ENCODE peak calls at places on chromosomes 3 and 15, in five cellular contexts. One of them, this sample, is unnamed.

GRCh38 chr3:184275302-184275701 is 520 bp upstream of the ECE2 start:
- DNase-seq in HepG2: no peak
- DNase-seq in sigmoid colon: no peak
- DNase-seq in A549: no peak
- DNase-seq in esophagus squamous epithelium: no peak
- DNase-seq in this sample: no peak

GRCh38 chr3:104832530-104832929 is 534.2 kb upstream of the ALCAM start:
- DNase-seq in A549: no peak
- DNase-seq in esophagus squamous epithelium: no peak
- DNase-seq in HepG2: no peak
- DNase-seq in sigmoid colon: no peak
- DNase-seq in this sample: no peak

GRCh38 chr3:67109651-67110204 is 111.6 kb downstream of the KBTBD8 start:
- DNase-seq in esophagus squamous epithelium: no peak
- DNase-seq in HepG2: peak; percentile 46
- DNase-seq in A549: peak; percentile 4
- DNase-seq in sigmoid colon: peak; percentile 58
- DNase-seq in this sample: no peak

GRCh38 chr3:56260262-56260661 is 208.0 kb downstream of the ERC2 start:
- DNase-seq in esophagus squamous epithelium: no peak
- DNase-seq in A549: no peak
- DNase-seq in HepG2: no peak
- DNase-seq in sigmoid colon: no peak
- DNase-seq in this sample: no peak

GRCh38 chr3:64667887-64668581 is 19.8 kb downstream of the ADAMTS9 start:
- DNase-seq in A549: no peak
- DNase-seq in esophagus squamous epithelium: no peak
- DNase-seq in sigmoid colon: peak; percentile 81
- DNase-seq in HepG2: no peak
- DNase-seq in this sample: peak; percentile 64

GRCh38 chr15:69729167-69729748 is 276.6 kb downstream of the RPLP1 start:
- DNase-seq in sigmoid colon: no peak
- DNase-seq in A549: peak; percentile 29
- DNase-seq in HepG2: no peak
- DNase-seq in esophagus squamous epithelium: no peak
- DNase-seq in this sample: peak; percentile 17

GRCh38 chr3:187066228-187066995 is 72.9 kb downstream of the RPL39L start:
- DNase-seq in esophagus squamous epithelium: no peak
- DNase-seq in sigmoid colon: no peak
- DNase-seq in A549: peak; percentile 46
- DNase-seq in HepG2: peak; percentile 65
- DNase-seq in this sample: no peak

GRCh38 chr15:57969355-57969754 is 96.2 kb downstream of the ALDH1A2 start:
- DNase-seq in sigmoid colon: no peak
- DNase-seq in A549: no peak
- DNase-seq in esophagus squamous epithelium: no peak
- DNase-seq in HepG2: no peak
- DNase-seq in this sample: no peak

GRCh38 chr3:60555704-60556340 is 695.4 kb downstream of the FHIT start:
- DNase-seq in HepG2: no peak
- DNase-seq in sigmoid colon: no peak
- DNase-seq in A549: no peak
- DNase-seq in esophagus squamous epithelium: no peak
- DNase-seq in this sample: no peak

GRCh38 chr15:92869263-92869940 is 30.7 kb upstream of the CHD2 start:
- DNase-seq in sigmoid colon: no peak
- DNase-seq in esophagus squamous epithelium: no peak
- DNase-seq in HepG2: peak; percentile 25
- DNase-seq in A549: no peak
- DNase-seq in this sample: no peak

GRCh38 chr3:53649816-53650215 is 155.4 kb downstream of the CACNA1D start:
- DNase-seq in sigmoid colon: no peak
- DNase-seq in A549: no peak
- DNase-seq in HepG2: no peak
- DNase-seq in esophagus squamous epithelium: no peak
- DNase-seq in this sample: no peak

GRCh38 chr3:42664443-42664814 is 10.9 kb downstream of the ZBTB47 start:
- DNase-seq in HepG2: no peak
- DNase-seq in A549: no peak
- DNase-seq in esophagus squamous epithelium: no peak
- DNase-seq in sigmoid colon: no peak
- DNase-seq in this sample: no peak

GRCh38 chr3:105956311-105956710 is 87.5 kb upstream of the CBLB start:
- DNase-seq in HepG2: no peak
- DNase-seq in A549: no peak
- DNase-seq in sigmoid colon: no peak
- DNase-seq in esophagus squamous epithelium: no peak
- DNase-seq in this sample: no peak

GRCh38 chr15:80007532-80007931 is 36.5 kb upstream of the BCL2A1 start:
- DNase-seq in esophagus squamous epithelium: no peak
- DNase-seq in sigmoid colon: no peak
- DNase-seq in A549: no peak
- DNase-seq in HepG2: peak; percentile 70
- DNase-seq in this sample: no peak
- H3K4me1 ChIP-seq in esophagus squamous epithelium: no peaks in the 10 kb centered on the region
- H3K4me1 ChIP-seq in sigmoid colon: no peaks in the 10 kb centered on the region
- H3K4me1 ChIP-seq in A549: peaks cover 19% of the 10 kb centered on the region
- H3K4me1 ChIP-seq in HepG2: peaks cover 32% of the 10 kb centered on the region
- H3K4me1 ChIP-seq in this sample: no peaks in the 10 kb centered on the region

GRCh38 chr3:159881828-159882309 is 106.8 kb upstream of the IL12A start:
- DNase-seq in esophagus squamous epithelium: no peak
- DNase-seq in sigmoid colon: peak; percentile 67
- DNase-seq in A549: no peak
- DNase-seq in HepG2: no peak
- DNase-seq in this sample: no peak

GRCh38 chr3:159882367-159882766 is 106.3 kb upstream of the IL12A start:
- DNase-seq in A549: no peak
- DNase-seq in sigmoid colon: no peak
- DNase-seq in esophagus squamous epithelium: no peak
- DNase-seq in HepG2: no peak
- DNase-seq in this sample: no peak

GRCh38 chr3:159886050-159886449 is 102.6 kb upstream of the IL12A start:
- DNase-seq in sigmoid colon: no peak
- DNase-seq in HepG2: no peak
- DNase-seq in esophagus squamous epithelium: no peak
- DNase-seq in A549: no peak
- DNase-seq in this sample: no peak

GRCh38 chr3:159882784-159883779 is 105.6 kb upstream of the IL12A start:
- DNase-seq in HepG2: no peak
- DNase-seq in esophagus squamous epithelium: no peak
- DNase-seq in A549: no peak
- DNase-seq in sigmoid colon: no peak
- DNase-seq in this sample: no peak

DNA sequence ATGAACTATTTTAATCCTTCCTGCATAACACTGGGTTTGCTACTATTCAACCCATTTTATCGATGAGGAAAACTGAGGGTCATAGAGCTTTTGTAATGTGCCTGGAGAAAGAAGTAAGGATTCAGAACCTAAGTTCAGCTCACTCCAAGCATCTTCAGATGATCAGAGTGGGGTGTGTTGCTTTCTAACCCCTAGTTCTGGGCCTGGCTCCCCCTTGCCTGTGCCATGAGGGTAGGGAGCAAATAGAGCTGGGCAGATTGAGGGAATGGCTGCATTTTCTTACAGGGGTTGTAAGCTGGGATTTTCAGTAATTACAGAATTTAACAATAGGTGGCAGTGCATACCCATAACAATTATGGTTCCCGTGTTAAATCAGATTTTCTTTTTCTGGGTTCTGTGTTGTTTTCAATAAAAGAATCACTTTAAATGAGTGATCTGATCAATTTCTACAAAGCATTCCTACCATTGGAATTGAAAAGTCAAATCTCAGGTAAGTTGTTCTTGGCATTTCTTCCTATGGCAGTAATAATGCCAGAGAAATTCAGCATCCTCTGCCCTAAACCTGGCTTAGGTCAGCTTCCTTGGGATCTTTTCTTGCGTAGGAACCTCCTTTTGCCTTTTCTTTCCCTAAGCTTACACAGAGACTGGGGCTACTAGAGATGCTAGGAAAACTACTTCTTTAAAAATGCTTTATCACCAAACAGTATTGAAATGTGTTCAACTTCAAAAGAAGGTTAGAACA is 103.8 kb upstream of the IL12A start:
- DNase-seq in A549: peak; percentile 49
- DNase-seq in HepG2: peak; percentile 9
- DNase-seq in esophagus squamous epithelium: no peak
- DNase-seq in sigmoid colon: no peak
- DNase-seq in this sample: no peak
- TF ChIP-seq CTCF in A549: peak; percentile 80
- TF ChIP-seq CTCF in HepG2: peak; percentile 62
- TF ChIP-seq CTCF in esophagus squamous epithelium: peak; percentile 61
- TF ChIP-seq CTCF in sigmoid colon: peak; percentile 34
- TF ChIP-seq CTCF in this sample: peak; percentile 49

GRCh38 chr15:43510230-43511011 is 7.0 kb upstream of the MAP1A start:
- DNase-seq in A549: peak; percentile 80
- DNase-seq in sigmoid colon: peak; percentile 100
- DNase-seq in esophagus squamous epithelium: peak; percentile 90
- DNase-seq in HepG2: peak; percentile 97
- DNase-seq in this sample: peak; percentile 99
- TF ChIP-seq POLR2A in A549: peak; percentile 33
- TF ChIP-seq POLR2A in sigmoid colon: peak; percentile 82
- TF ChIP-seq POLR2A in esophagus squamous epithelium: no peak
- TF ChIP-seq POLR2A in HepG2: peak; percentile 38
- TF ChIP-seq POLR2A in this sample: peak; percentile 80

GRCh38 chr3:113746069-113746954 is at the start of gene NAA50:
- DNase-seq in sigmoid colon: peak; percentile 98
- DNase-seq in A549: peak; percentile 88
- DNase-seq in esophagus squamous epithelium: peak; percentile 66
- DNase-seq in HepG2: peak; percentile 95
- DNase-seq in this sample: peak; percentile 96
- H3K4me1 ChIP-seq in sigmoid colon: peaks cover 36% of the 10 kb centered on the region
- H3K4me1 ChIP-seq in A549: peaks cover 37% of the 10 kb centered on the region
- H3K4me1 ChIP-seq in esophagus squamous epithelium: peaks cover 24% of the 10 kb centered on the region
- H3K4me1 ChIP-seq in HepG2: peaks cover 53% of the 10 kb centered on the region
- H3K4me1 ChIP-seq in this sample: peaks cover 54% of the 10 kb centered on the region

GRCh38 chr15:64311566-64311965 is 44.4 kb downstream of the CSNK1G1 start:
- DNase-seq in sigmoid colon: no peak
- DNase-seq in esophagus squamous epithelium: no peak
- DNase-seq in A549: no peak
- DNase-seq in HepG2: no peak
- DNase-seq in this sample: no peak
- TF ChIP-seq CTCF in sigmoid colon: no peak
- TF ChIP-seq CTCF in esophagus squamous epithelium: no peak
- TF ChIP-seq CTCF in A549: no peak
- TF ChIP-seq CTCF in HepG2: no peak
- TF ChIP-seq CTCF in this sample: no peak

DNA sequence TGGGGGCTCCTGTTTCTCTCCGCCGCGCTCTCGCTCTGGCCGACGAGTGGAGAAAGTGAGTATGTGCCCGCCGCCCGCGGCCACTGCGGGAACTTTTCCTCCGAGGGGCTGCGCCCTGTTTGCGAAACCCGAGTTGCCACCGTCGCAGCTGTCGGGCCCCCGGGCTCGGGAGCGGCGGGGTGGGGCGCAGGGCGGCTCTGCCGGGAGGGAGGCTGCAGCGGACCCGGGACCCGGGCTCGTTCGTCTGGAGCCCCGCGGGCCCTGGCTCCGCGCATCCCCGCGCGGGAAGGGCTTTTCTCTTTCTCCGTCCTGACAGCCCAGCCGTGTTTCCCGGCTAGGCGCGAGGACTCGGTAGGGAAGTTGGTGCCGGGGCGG is 1.3 kb downstream of the IGF1R start:
- DNase-seq in A549: peak; percentile 49
- DNase-seq in HepG2: no peak
- DNase-seq in sigmoid colon: peak; percentile 74
- DNase-seq in esophagus squamous epithelium: no peak
- DNase-seq in this sample: peak; percentile 61
- TF ChIP-seq POLR2A in A549: no peak
- TF ChIP-seq POLR2A in HepG2: no peak
- TF ChIP-seq POLR2A in sigmoid colon: no peak
- TF ChIP-seq POLR2A in esophagus squamous epithelium: no peak
- TF ChIP-seq POLR2A in this sample: no peak

GRCh38 chr15:48790716-48791115 is 20.2 kb downstream of the CEP152 start:
- DNase-seq in A549: no peak
- DNase-seq in sigmoid colon: no peak
- DNase-seq in esophagus squamous epithelium: no peak
- DNase-seq in HepG2: no peak
- DNase-seq in this sample: no peak
- H3K4me1 ChIP-seq in A549: peaks cover 9% of the 10 kb centered on the region
- H3K4me1 ChIP-seq in sigmoid colon: no peaks in the 10 kb centered on the region
- H3K4me1 ChIP-seq in esophagus squamous epithelium: no peaks in the 10 kb centered on the region
- H3K4me1 ChIP-seq in HepG2: no peaks in the 10 kb centered on the region
- H3K4me1 ChIP-seq in this sample: no peaks in the 10 kb centered on the region

GRCh38 chr15:80567721-80568157 is 127.4 kb upstream of the ABHD17C start:
- DNase-seq in esophagus squamous epithelium: no peak
- DNase-seq in HepG2: peak; percentile 72
- DNase-seq in sigmoid colon: peak; percentile 67
- DNase-seq in A549: peak; percentile 89
- DNase-seq in this sample: peak; percentile 46
- TF ChIP-seq CTCF in esophagus squamous epithelium: peak; percentile 65
- TF ChIP-seq CTCF in HepG2: peak; percentile 87
- TF ChIP-seq CTCF in sigmoid colon: peak; percentile 70
- TF ChIP-seq CTCF in A549: peak; percentile 99
- TF ChIP-seq CTCF in this sample: peak; percentile 79

DNA sequence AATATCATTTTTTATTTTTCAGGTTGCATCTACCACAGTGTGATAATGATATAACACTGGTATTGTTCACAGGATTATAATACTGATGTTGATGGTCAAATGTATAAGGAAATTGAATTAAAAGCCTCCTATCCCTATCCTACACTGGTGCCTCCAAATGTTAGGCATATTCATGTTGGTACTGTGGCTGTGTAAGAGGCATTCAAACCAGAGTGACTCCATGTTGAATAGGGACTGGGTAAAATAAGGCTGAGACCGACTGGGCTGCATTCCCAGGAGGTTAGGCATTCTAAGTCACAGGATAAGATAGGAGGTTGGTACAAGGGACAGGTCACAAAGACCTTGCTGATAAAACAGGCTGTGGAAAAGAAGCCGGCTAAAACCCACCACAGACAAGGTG is 68.9 kb upstream of the RNU6-1 start:
- DNase-seq in A549: no peak
- DNase-seq in HepG2: no peak
- DNase-seq in esophagus squamous epithelium: no peak
- DNase-seq in sigmoid colon: no peak
- DNase-seq in this sample: no peak
- TF ChIP-seq POLR2A in A549: no peak
- TF ChIP-seq POLR2A in HepG2: no peak
- TF ChIP-seq POLR2A in esophagus squamous epithelium: no peak
- TF ChIP-seq POLR2A in sigmoid colon: no peak
- TF ChIP-seq POLR2A in this sample: no peak

GRCh38 chr3:128483657-128484403 is 9.2 kb downstream of the GATA2 start:
- DNase-seq in sigmoid colon: no peak
- DNase-seq in esophagus squamous epithelium: no peak
- DNase-seq in HepG2: no peak
- DNase-seq in A549: no peak
- DNase-seq in this sample: no peak
- H3K4me1 ChIP-seq in sigmoid colon: peaks cover 46% of the 10 kb centered on the region
- H3K4me1 ChIP-seq in esophagus squamous epithelium: peaks cover 24% of the 10 kb centered on the region
- H3K4me1 ChIP-seq in HepG2: peaks cover 16% of the 10 kb centered on the region
- H3K4me1 ChIP-seq in A549: peaks cover 16% of the 10 kb centered on the region
- H3K4me1 ChIP-seq in this sample: peaks cover 75% of the 10 kb centered on the region